ENCODE peak calls at places on chromosomes 5 and 9, in eight cellular contexts. M is astrocyte; S is mammary epithelial cell; D is fibroblast of lung; O is prostate gland; A is cardiac muscle cell; C is CD8-positive, alpha-beta memory T cell; V is left ventricle myocardium inferior. E is an unnamed sample.

GRCh38 chr5:56589486-56589870 is 225.9 kb upstream of the MAP3K1 start:
- DNase-seq in D (no peak), C (no peak), A (no peak), O (no peak), V (no peak), M (no peak), S (no peak), E (no peak)

GRCh38 chr9:115514454-115514853 is 396.5 kb upstream of the TNC start:
- DNase-seq in A (no peak), S (no peak), C (no peak), M (no peak), V (no peak), O (no peak), D (no peak), E (no peak)

GRCh38 chr5:50967388-50968039 is 301.1 kb downstream of the PARP8 start:
- DNase-seq in V (no peak), S (no peak), O (peak; percentile 7), M (no peak), D (no peak), A (peak; percentile 43), C (no peak), E (peak; percentile 24)

GRCh38 chr9:36485647-36486453 is 85.8 kb upstream of the RNF38 start:
- DNase-seq in S (no peak), M (no peak), C (no peak), A (no peak), D (peak; percentile 20), O (peak; percentile 10), V (no peak), E (peak; percentile 64)

GRCh38 chr9:133113928-133114351 is 7.1 kb downstream of the RALGDS start:
- DNase-seq in S (no peak), O (no peak), V (peak; percentile 41), C (no peak), A (peak; percentile 72), D (no peak), M (no peak), E (no peak)

GRCh38 chr5:115962565-115963402 is 509 bp downstream of the LVRN start:
- DNase-seq in A (peak; percentile 51), M (peak; percentile 20), O (no peak), C (no peak), S (no peak), D (peak; percentile 22), V (no peak), E (peak; percentile 21)

GRCh38 chr5:172085738-172086137 is 79.3 kb upstream of the FBXW11 start:
- DNase-seq in S (no peak), A (no peak), D (no peak), M (no peak), V (no peak), C (no peak), O (no peak), E (no peak)

GRCh38 chr5:38250752-38251448 is 7.5 kb upstream of the EGFLAM start:
- DNase-seq in S (no peak), A (no peak), C (no peak), O (no peak), V (no peak), M (no peak), D (no peak), E (no peak)

GRCh38 chr9:26754494-26755188 is 138.0 kb downstream of the CAAP1 start:
- DNase-seq in V (no peak), D (no peak), M (no peak), S (no peak), A (no peak), O (no peak), C (no peak), E (no peak)

GRCh38 chr9:113781381-113781780 is 94.7 kb upstream of the ZNF618 start:
- DNase-seq in O (no peak), M (no peak), A (no peak), D (no peak), S (no peak), V (no peak), C (no peak), E (no peak)

GRCh38 chr5:15106530-15107283 is 235.1 kb upstream of the ANKH start:
- DNase-seq in S (no peak), O (no peak), M (peak; percentile 1), A (peak; percentile 12), D (no peak), V (no peak), C (no peak), E (no peak)

GRCh38 chr9:124258765-124259272 is 1.1 kb downstream of the NEK6 start:
- DNase-seq in O (no peak), V (no peak), S (peak; percentile 33), C (no peak), A (peak; percentile 49), M (no peak), D (peak; percentile 43), E (no peak)

GRCh38 chr5:67530609-67531255 is 334.1 kb upstream of the CD180 start:
- DNase-seq in A (peak; percentile 36), M (no peak), O (no peak), C (no peak), V (no peak), S (no peak), D (peak; percentile 40), E (no peak)

GRCh38 chr5:15598294-15598902 is 98.4 kb downstream of the FBXL7 start:
- DNase-seq in M (no peak), V (no peak), S (peak; percentile 4), O (no peak), D (no peak), C (no peak), A (peak; percentile 29), E (no peak)

GRCh38 chr5:6465831-6466790 is 17.5 kb downstream of the UBE2QL1 start:
- DNase-seq in V (no peak), M (no peak), D (no peak), A (no peak), C (no peak), S (no peak), O (no peak), E (no peak)

GRCh38 chr9:115202960-115203751 is 85.2 kb upstream of the TNC start:
- DNase-seq in O (no peak), D (peak; percentile 69), C (no peak), V (peak; percentile 28), A (no peak), M (peak; percentile 82), S (peak; percentile 50), E (no peak)

GRCh38 chr5:88063813-88064212 is 204.8 kb downstream of the TMEM161B start:
- DNase-seq in O (no peak), A (no peak), V (no peak), S (no peak), D (no peak), M (no peak), C (no peak), E (no peak)
- H3K27me3 ChIP-seq in O (no peaks in the 10 kb centered on the region), A (no peaks in the 10 kb centered on the region), V (no peaks in the 10 kb centered on the region), S (no peaks in the 10 kb centered on the region), D (no peaks in the 10 kb centered on the region), M (no peaks in the 10 kb centered on the region), C (no peaks in the 10 kb centered on the region), E (no peaks in the 10 kb centered on the region)

GRCh38 chr9:87337335-87338074 is 160.2 kb upstream of the DAPK1 start:
- DNase-seq in D (peak; percentile 57), V (no peak), A (peak; percentile 12), M (peak; percentile 63), S (peak; percentile 9), O (no peak), C (no peak), E (no peak)
- H3K4me3 ChIP-seq in D (peak overlapping the region; percentile 70), V (peak overlapping the region; percentile 52), A (peak overlapping the region; percentile 30), M (peak overlapping the region; percentile 53), S (peak overlapping the region; percentile 25), O (peak overlapping the region; percentile 14), C (peak overlapping the region; percentile 5), E (peak overlapping the region; percentile 31)

GRCh38 chr5:53884844-53885243 is 324.4 kb downstream of the NDUFS4 start:
- DNase-seq in S (no peak), A (no peak), D (peak; percentile 21), V (no peak), M (peak; percentile 8), O (no peak), C (no peak), E (no peak)

GRCh38 chr5:53879708-53880356 is 319.4 kb downstream of the NDUFS4 start:
- DNase-seq in V (no peak), M (no peak), C (no peak), S (no peak), A (no peak), O (no peak), D (no peak), E (no peak)

GRCh38 chr5:53882637-53883036 is 322.2 kb downstream of the NDUFS4 start:
- DNase-seq in A (no peak), S (no peak), M (peak; percentile 5), V (no peak), D (no peak), O (no peak), C (no peak), E (peak; percentile 31)

DNA sequence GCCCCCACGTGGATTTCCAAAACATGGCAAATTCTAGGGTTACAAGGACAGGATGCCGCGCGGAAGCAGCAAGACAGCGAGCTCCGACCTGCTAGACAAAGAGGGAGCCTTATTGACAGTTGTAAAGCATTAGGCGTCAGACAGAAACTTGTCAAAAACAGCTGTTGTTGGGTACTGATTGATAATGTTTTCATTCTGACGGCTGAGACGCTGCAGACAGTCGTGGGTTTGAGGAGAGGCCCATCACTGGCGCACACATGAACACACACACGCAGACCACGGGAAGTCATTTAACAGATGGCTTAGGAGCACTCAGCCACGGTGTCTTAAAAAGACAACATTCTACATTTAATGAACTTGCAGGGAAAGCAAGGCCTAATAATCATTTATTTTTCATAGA is 324.0 kb downstream of the NDUFS4 start:
- DNase-seq in O (no peak), M (no peak), S (no peak), C (no peak), D (no peak), A (no peak), V (no peak), E (no peak)
- H3K27me3 ChIP-seq in O (no peaks in the 10 kb centered on the region), M (no peaks in the 10 kb centered on the region), S (no peaks in the 10 kb centered on the region), C (no peaks in the 10 kb centered on the region), D (no peaks in the 10 kb centered on the region), A (no peaks in the 10 kb centered on the region), V (no peaks in the 10 kb centered on the region), E (no peaks in the 10 kb centered on the region)

DNA sequence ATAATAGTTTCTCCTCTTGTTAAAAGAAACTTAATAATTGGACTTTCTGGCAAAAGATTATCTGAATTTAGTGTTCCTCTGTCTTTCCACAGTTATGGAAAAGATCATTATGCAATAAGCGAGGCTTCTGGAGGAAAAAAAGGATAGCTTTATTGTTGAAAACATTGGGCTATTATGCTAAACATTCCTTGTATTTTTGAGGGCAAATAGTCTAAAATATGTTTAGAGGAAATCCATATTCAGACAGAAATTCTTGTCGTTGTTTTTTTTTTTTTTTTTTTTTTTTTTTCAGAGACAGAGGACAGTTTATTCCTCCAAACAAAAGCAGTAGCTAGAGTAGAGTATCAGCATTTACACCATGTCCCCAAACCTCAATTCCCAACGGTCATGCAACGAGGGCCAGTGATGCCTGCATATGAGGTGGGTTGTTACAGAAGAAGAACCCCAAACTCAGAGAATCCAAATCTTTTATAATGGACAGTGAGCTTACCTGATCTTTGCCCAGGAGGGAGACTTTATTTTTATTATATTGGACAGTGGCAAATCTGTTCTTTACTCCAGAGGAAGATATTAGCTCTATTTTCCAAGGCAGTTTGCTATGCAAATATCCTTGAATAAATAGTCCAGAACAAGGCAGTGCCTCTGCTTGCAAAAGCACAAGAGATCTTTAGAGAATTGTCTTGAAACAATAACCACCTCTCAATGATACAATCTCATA is 48.4 kb upstream of the CDK5RAP2 start:
- DNase-seq in A (no peak), D (no peak), S (no peak), C (no peak), V (no peak), M (no peak), O (peak; percentile 20), E (no peak)
- H3K4me3 ChIP-seq in A (no peak overlapping the region), D (no peak overlapping the region), S (no peak overlapping the region), C (no peak overlapping the region), V (no peak overlapping the region), M (no peak overlapping the region), O (no peak overlapping the region), E (no peak overlapping the region)

GRCh38 chr9:130667117-130667430 is 2.7 kb downstream of the PRDM12 start:
- DNase-seq in O (no peak), C (no peak), V (no peak), A (no peak), M (no peak), D (no peak), S (no peak), E (no peak)
- H3K27me3 ChIP-seq in O (peaks cover 44% of the 10 kb centered on the region), C (peaks cover 33% of the 10 kb centered on the region), V (peaks cover 75% of the 10 kb centered on the region), A (peaks cover 97% of the 10 kb centered on the region), M (peaks cover 50% of the 10 kb centered on the region), D (peaks cover 55% of the 10 kb centered on the region), S (peaks cover 48% of the 10 kb centered on the region), E (peaks cover 42% of the 10 kb centered on the region)

E was measured in MG63.